ENCODE peak calls at places on chromosome 11, in four cellular contexts. N is K562, C is SK-N-SH, I is HepG2. L is an unnamed sample.

GRCh38 chr11:120068114-120068573 is 69.8 kb downstream of the TRIM29 start:
- DNase-seq in N (no peak), I (no peak), C (peak; percentile 75), L (no peak)

GRCh38 chr11:14342906-14343305 is 16.1 kb downstream of the RRAS2 start:
- DNase-seq in I (no peak), N (no peak), C (no peak), L (no peak)

GRCh38 chr11:123575441-123575840 is 79.0 kb downstream of the SCN3B start:
- DNase-seq in N (no peak), C (no peak), I (no peak), L (no peak)

GRCh38 chr11:106697058-106697457 is 321.2 kb downstream of the GUCY1A2 start:
- DNase-seq in N (no peak), C (no peak), I (no peak), L (no peak)

GRCh38 chr11:45794169-45794568 is 10.8 kb upstream of the SLC35C1 start:
- DNase-seq in I (no peak), C (no peak), N (no peak), L (no peak)

GRCh38 chr11:102850973-102851745 is 7.8 kb upstream of the MMP3 start:
- DNase-seq in N (no peak), C (no peak), I (no peak), L (no peak)

GRCh38 chr11:130006929-130007328 is 4.3 kb upstream of the PRDM10 start:
- DNase-seq in I (no peak), C (no peak), N (peak; percentile 48), L (no peak)

GRCh38 chr11:2375341-2375853 is 1.7 kb upstream of the CD81 start:
- DNase-seq in N (no peak), C (no peak), I (peak; percentile 16), L (no peak)

DNA sequence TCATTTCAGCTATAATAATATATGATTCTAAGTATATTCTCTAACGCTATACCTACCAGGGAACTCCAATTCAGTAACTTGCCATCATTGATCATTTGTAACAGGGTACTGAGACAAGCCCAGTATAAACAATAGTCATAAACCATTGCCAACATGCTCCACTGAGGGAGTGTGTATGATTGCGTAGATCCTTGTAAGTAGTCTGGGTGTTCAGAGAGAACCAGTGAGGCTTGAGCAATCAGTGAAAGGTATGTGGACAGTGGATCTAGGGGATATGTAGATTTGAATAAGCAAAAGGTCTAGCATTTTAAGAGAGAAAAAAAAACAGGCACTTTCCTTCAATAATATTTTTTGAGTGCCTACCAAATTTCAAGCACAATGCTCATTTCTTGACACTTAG is 1325.9 kb downstream of the LRRC4C start:
- DNase-seq in N (no peak), C (no peak), I (no peak), L (no peak)
- TF ChIP-seq FOXJ3 in N (no peak), C (no peak), I (no peak), L (no peak)

GRCh38 chr11:72685560-72686480 is 11.6 kb upstream of the PDE2A start:
- DNase-seq in I (no peak), C (peak; percentile 66), N (no peak), L (no peak)
- TF ChIP-seq FOXJ3 in I (no peak), C (no peak), N (no peak), L (no peak)

GRCh38 chr11:33835143-33835878 is 56.6 kb downstream of the LMO2 start:
- DNase-seq in C (peak; percentile 39), I (peak; percentile 33), N (no peak), L (no peak)
- TF ChIP-seq FOXJ3 in C (no peak), I (no peak), N (no peak), L (no peak)

GRCh38 chr11:58787903-58788302 is 56.2 kb upstream of the GLYAT start:
- DNase-seq in N (no peak), I (no peak), C (no peak), L (no peak)
- TF ChIP-seq FOXJ3 in N (no peak), I (no peak), C (no peak), L (no peak)

GRCh38 chr11:115941481-115941993 is 437.3 kb upstream of the CADM1 start:
- DNase-seq in C (no peak), N (peak; percentile 23), I (no peak), L (no peak)
- TF ChIP-seq FOXJ3 in C (no peak), N (no peak), I (no peak), L (no peak)

GRCh38 chr11:77656362-77656761 is 18.8 kb upstream of the CLNS1A start:
- DNase-seq in N (no peak), C (no peak), I (peak; percentile 53), L (no peak)

GRCh38 chr11:77654770-77655434 is 17.3 kb upstream of the CLNS1A start:
- DNase-seq in C (no peak), N (no peak), I (no peak), L (no peak)

GRCh38 chr11:77660947-77661346 is 23.4 kb upstream of the CLNS1A start:
- DNase-seq in I (no peak), N (no peak), C (no peak), L (no peak)

GRCh38 chr11:77661670-77662069 is 24.1 kb upstream of the CLNS1A start:
- DNase-seq in I (no peak), C (no peak), N (no peak), L (no peak)

GRCh38 chr11:77658213-77659013 is 20.8 kb upstream of the CLNS1A start:
- DNase-seq in I (no peak), N (peak; percentile 30), C (no peak), L (no peak)
- TF ChIP-seq FOXJ3 in I (no peak), N (no peak), C (no peak), L (no peak)

GRCh38 chr11:95140397-95141030 is 50.9 kb downstream of the ENDOD1 start:
- DNase-seq in I (no peak), C (no peak), N (peak; percentile 33), L (no peak)
- TF ChIP-seq FOXJ3 in I (no peak), C (no peak), N (no peak), L (no peak)

DNA sequence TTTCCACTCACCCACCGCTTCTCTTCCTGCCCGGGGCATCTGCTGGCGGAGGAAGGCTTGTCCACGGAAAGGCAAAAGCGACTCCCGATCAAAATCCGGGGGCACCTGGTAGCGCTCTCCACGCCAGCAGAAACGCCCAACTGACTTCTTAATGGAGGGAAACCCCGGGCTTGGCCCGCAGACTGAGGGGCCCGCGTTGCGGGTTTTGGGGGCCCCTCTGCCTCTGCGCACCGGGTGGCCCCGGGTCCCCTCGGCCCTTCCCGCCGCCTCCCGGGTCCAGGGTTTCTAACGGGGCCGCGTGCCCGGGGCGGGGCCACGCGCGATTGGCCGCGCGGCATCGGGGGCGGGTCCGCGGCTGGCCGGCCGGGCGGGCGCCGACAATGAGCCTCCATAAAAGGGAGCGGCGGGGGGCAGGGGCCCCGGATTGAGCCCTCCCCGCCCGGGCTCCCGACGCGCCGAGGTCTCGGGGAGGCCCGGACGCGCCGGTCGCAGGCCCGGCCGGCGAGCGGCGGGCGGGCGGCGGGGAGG is at the start of gene SPINDOC:
- DNase-seq in N (peak; percentile 97), C (peak; percentile 98), I (peak; percentile 47), L (peak; percentile 75)
- TF ChIP-seq FOXJ3 in N (no peak), C (no peak), I (no peak), L (no peak)

DNA sequence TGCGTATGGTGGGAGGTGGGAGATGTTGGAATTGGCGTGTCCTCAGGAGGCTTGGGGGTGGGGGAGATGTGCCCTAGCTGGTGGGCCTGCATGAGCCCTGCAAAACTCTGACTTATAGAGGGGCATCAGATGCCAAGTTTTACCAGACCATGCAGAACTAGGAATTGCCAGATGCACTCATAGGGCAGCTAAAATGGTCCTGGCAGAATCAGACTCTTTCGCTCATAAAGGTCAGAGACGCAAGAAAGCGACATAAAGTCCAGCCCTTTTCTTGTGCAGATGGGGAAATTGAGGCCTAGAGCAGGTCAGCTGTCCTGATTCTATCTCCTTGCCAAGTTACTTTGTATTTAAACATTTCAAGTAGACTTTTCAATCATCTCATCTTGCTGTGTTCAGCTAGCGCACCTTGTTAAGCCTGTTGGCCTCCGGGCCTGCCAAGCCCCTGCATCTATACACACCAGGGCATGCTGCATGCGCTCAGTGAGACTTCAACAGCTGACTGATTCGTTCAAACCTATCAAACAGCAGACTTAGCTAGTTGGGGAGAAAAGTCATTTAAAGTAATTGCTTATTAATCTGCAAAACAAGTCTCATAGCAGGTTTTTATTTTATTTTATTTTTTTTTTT is 34.1 kb upstream of the EHF start:
- DNase-seq in I (no peak), N (no peak), C (no peak), L (no peak)
- TF ChIP-seq FOXJ3 in I (no peak), N (no peak), C (no peak), L (no peak)

L was measured in WTC11.